ENCODE peak calls at places on chromosome 5, in five cellular contexts. One of them, this sample, is unnamed.
A peak's percentile ranks its signal among the peaks of the same experiment; 100 is the strongest.

GRCh38 chr5:151155777-151156731 is 1.5 kb downstream of the ANXA6 start:
- DNase-seq in ascending aorta: no peak
- DNase-seq in posterior vena cava: no peak
- DNase-seq in epithelial cell of esophagus: no peak
- DNase-seq in esophagus squamous epithelium: no peak
- DNase-seq in this sample: no peak

GRCh38 chr5:149771216-149771973 is 41.3 kb downstream of the PPARGC1B start:
- DNase-seq in ascending aorta: no peak
- DNase-seq in posterior vena cava: peak; percentile 45
- DNase-seq in epithelial cell of esophagus: no peak
- DNase-seq in esophagus squamous epithelium: no peak
- DNase-seq in this sample: no peak

GRCh38 chr5:67283988-67284457 is 87.4 kb upstream of the CD180 start:
- DNase-seq in ascending aorta: no peak
- DNase-seq in posterior vena cava: no peak
- DNase-seq in epithelial cell of esophagus: no peak
- DNase-seq in esophagus squamous epithelium: no peak
- DNase-seq in this sample: no peak

GRCh38 chr5:110356687-110357086 is 369.8 kb downstream of the TMEM232 start:
- DNase-seq in ascending aorta: no peak
- DNase-seq in posterior vena cava: no peak
- DNase-seq in epithelial cell of esophagus: no peak
- DNase-seq in esophagus squamous epithelium: no peak
- DNase-seq in this sample: no peak

GRCh38 chr5:154103223-154103622 is 64.5 kb downstream of the MFAP3 start:
- DNase-seq in ascending aorta: no peak
- DNase-seq in posterior vena cava: no peak
- DNase-seq in epithelial cell of esophagus: no peak
- DNase-seq in esophagus squamous epithelium: no peak
- DNase-seq in this sample: no peak

GRCh38 chr5:159102294-159102934 is 2.7 kb upstream of the EBF1 start:
- DNase-seq in ascending aorta: no peak
- DNase-seq in posterior vena cava: no peak
- DNase-seq in epithelial cell of esophagus: no peak
- DNase-seq in esophagus squamous epithelium: no peak
- DNase-seq in this sample: no peak

GRCh38 chr5:91030521-91031395 is 352.4 kb downstream of the ARRDC3 start:
- DNase-seq in ascending aorta: no peak
- DNase-seq in posterior vena cava: no peak
- DNase-seq in epithelial cell of esophagus: peak; percentile 14
- DNase-seq in esophagus squamous epithelium: no peak
- DNase-seq in this sample: no peak

GRCh38 chr5:149881069-149881622 is 63.4 kb downstream of the PDE6A start:
- DNase-seq in ascending aorta: no peak
- DNase-seq in posterior vena cava: no peak
- DNase-seq in epithelial cell of esophagus: peak; percentile 68
- DNase-seq in esophagus squamous epithelium: no peak
- DNase-seq in this sample: no peak

GRCh38 chr5:8714197-8714596 is 831.7 kb downstream of the SEMA5A start:
- DNase-seq in ascending aorta: no peak
- DNase-seq in posterior vena cava: no peak
- DNase-seq in epithelial cell of esophagus: no peak
- DNase-seq in esophagus squamous epithelium: no peak
- DNase-seq in this sample: no peak

This sample was measured in thoracic aorta.